ENCODE peak calls at places on chromosomes 11 and 22, in eight cellular contexts. B is transverse colon, N is thyroid gland, Y is prostate gland, X is spleen, W is IMR-90, F is sigmoid colon, P is upper lobe of left lung. L is an unnamed sample. For H3K27me3, the result is how much of the 10 kb centered on the place peaks cover.

GRCh38 chr11:120601566-120601965 is 90.0 kb downstream of the GRIK4 start:
- DNase-seq in B (no peak), N (peak), Y (no peak), X (no peak), W (peak), F (no peak), P (no peak), L (no peak)

GRCh38 chr22:35601743-35602633 is 15.1 kb downstream of the MB start:
- DNase-seq in B (no peak), N (peak), Y (no peak), X (no peak), W (peak), F (no peak), P (peak), L (no peak)

GRCh38 chr22:49025791-49026475 is 801.7 kb downstream of the BRD1 start:
- DNase-seq in B (no peak), N (no peak), Y (no peak), X (peak), W (no peak), F (peak), P (no peak), L (peak)

GRCh38 chr11:8682219-8683114 is at the start of the genes RPL27A and TRIM66:
- DNase-seq in B (peak), N (peak), Y (peak), X (peak), W (peak), F (peak), P (peak), L (peak)

GRCh38 chr11:112880454-112880853 is 80.8 kb upstream of the NCAM1 start:
- DNase-seq in B (no peak), N (no peak), Y (no peak), X (no peak), W (no peak), F (no peak), P (no peak), L (no peak)

GRCh38 chr11:62393735-62394134 is 25.1 kb upstream of the SCGB1A1 start:
- DNase-seq in B (no peak), N (no peak), Y (no peak), X (no peak), W (no peak), F (no peak), P (no peak), L (no peak)

GRCh38 chr11:17591293-17591692 is 44.2 kb downstream of the OTOG start:
- DNase-seq in B (no peak), N (no peak), Y (no peak), X (peak), W (no peak), F (peak), P (peak), L (peak)

GRCh38 chr11:15725246-15725645 is 610.5 kb downstream of the INSC start:
- DNase-seq in B (no peak), N (no peak), Y (peak), X (no peak), W (no peak), F (no peak), P (peak), L (no peak)

GRCh38 chr22:33314316-33314715 is 256.1 kb upstream of the SYN3 start:
- DNase-seq in B (no peak), N (no peak), Y (no peak), X (no peak), W (no peak), F (no peak), P (no peak), L (no peak)

GRCh38 chr11:131499199-131499598 is 128.8 kb downstream of the NTM start:
- DNase-seq in B (no peak), N (no peak), Y (no peak), X (no peak), W (no peak), F (no peak), P (no peak), L (no peak)

GRCh38 chr11:131491503-131491902 is 121.1 kb downstream of the NTM start:
- DNase-seq in B (no peak), N (no peak), Y (no peak), X (no peak), W (peak), F (no peak), P (no peak), L (no peak)

GRCh38 chr11:131498631-131499053 is 128.2 kb downstream of the NTM start:
- DNase-seq in B (no peak), N (no peak), Y (no peak), X (no peak), W (no peak), F (no peak), P (no peak), L (no peak)

GRCh38 chr11:131495417-131495816 is 125.0 kb downstream of the NTM start:
- DNase-seq in B (peak), N (peak), Y (no peak), X (no peak), W (no peak), F (peak), P (no peak), L (peak)
- H3K27me3 ChIP-seq in B (under half), N (under half), Y (under half), X (under half), W (under half), F (under half), P (under half), L (under half)

DNA sequence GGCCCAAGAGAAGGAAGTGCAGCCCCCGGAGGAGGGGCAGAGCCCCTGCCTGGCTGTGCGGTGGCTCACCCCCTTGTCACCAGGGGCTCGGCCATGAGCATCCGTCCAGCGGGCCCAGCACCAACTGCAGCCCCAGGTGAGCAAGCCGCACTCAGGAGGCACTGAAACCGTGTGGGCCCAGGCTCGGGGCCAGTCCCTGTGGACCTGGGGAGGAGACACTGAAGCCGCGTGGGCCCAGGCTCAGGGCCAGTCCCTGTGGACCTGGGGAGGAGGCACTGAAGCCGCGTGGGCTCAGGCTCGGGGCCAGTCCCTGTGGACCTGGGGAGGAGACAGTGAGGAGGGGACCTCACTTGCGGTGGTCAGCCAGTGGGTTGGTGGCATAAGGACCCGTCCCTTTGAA is 13.9 kb downstream of the LSP1 start:
- DNase-seq in B (no peak), N (no peak), Y (no peak), X (peak), W (no peak), F (no peak), P (no peak), L (peak)
- TF ChIP-seq POLR2A in B (no peak), N (no peak), Y (no peak), X (no peak), W (no peak), F (no peak), P (no peak), L (no peak)

GRCh38 chr11:70381350-70381749 is 17.0 kb upstream of the CTTN start:
- DNase-seq in B (no peak), N (no peak), Y (no peak), X (no peak), W (no peak), F (peak), P (no peak), L (peak)
- H3K27ac ChIP-seq in B (no peak), N (peak), Y (no peak), X (no peak), W (peak), F (peak), P (no peak), L (no peak)

GRCh38 chr11:64556721-64557250 is 34.2 kb upstream of the SLC22A12 start:
- DNase-seq in B (no peak), N (no peak), Y (no peak), X (no peak), W (no peak), F (peak), P (no peak), L (no peak)

GRCh38 chr11:64559351-64560138 is 31.5 kb upstream of the SLC22A12 start:
- DNase-seq in B (peak), N (no peak), Y (no peak), X (peak), W (no peak), F (peak), P (no peak), L (no peak)

GRCh38 chr11:64556044-64556720 is 34.8 kb upstream of the SLC22A12 start:
- DNase-seq in B (no peak), N (no peak), Y (no peak), X (peak), W (no peak), F (peak), P (no peak), L (no peak)

GRCh38 chr11:64558869-64559268 is 32.2 kb upstream of the SLC22A12 start:
- DNase-seq in B (peak), N (no peak), Y (no peak), X (peak), W (no peak), F (peak), P (no peak), L (no peak)

DNA sequence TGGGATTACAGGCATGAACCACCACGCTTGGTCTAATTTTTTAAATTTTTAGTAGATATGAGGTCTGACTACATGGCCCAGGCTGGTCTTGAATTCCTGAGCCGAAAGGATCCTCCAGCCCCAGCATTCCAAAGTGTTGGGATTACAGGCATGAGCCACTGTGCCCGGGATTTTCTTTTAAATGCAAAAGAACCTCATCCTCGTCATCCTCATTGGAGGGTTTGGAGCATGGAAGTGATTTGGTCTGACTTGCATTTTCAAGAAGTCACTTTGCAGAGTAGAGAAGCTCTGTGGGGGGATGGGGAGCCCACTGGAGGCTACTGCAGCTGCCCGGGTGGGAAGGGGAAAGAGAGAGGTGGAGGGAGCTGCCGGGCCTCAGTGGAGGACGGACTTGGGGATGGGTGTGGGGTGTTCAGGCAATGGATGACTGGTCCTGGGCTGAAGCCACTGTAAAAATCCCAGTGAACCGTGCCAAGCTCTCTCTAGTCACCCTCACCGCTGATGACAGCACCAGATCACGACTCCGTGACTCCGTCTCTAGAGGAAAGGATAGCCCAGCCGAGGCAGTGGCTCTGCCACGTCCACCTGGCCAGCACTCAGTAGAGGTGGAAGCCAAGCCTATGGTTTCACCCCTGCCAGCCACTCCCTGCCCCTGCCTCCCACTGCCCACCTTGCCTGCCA is 32.8 kb upstream of the SLC22A12 start:
- DNase-seq in B (no peak), N (peak), Y (no peak), X (no peak), W (no peak), F (peak), P (no peak), L (no peak)
- H3K27me3 ChIP-seq in B (under half), N (under half), Y (under half), X (under half), W (under half), F (under half), P (under half), L (under half)

GRCh38 chr11:47380078-47380477 is 1.7 kb upstream of the SPI1 start:
- DNase-seq in B (no peak), N (no peak), Y (no peak), X (no peak), W (no peak), F (no peak), P (no peak), L (no peak)

GRCh38 chr11:47377571-47378010 is 756 bp downstream of the SPI1 start:
- DNase-seq in B (no peak), N (no peak), Y (no peak), X (peak), W (no peak), F (no peak), P (no peak), L (peak)

GRCh38 chr11:47379317-47379716 is 970 bp upstream of the SPI1 start:
- DNase-seq in B (no peak), N (no peak), Y (no peak), X (no peak), W (no peak), F (no peak), P (no peak), L (no peak)

GRCh38 chr11:47378011-47378835 is at the start of gene SPI1:
- DNase-seq in B (peak), N (no peak), Y (no peak), X (peak), W (no peak), F (peak), P (peak), L (no peak)

DNA sequence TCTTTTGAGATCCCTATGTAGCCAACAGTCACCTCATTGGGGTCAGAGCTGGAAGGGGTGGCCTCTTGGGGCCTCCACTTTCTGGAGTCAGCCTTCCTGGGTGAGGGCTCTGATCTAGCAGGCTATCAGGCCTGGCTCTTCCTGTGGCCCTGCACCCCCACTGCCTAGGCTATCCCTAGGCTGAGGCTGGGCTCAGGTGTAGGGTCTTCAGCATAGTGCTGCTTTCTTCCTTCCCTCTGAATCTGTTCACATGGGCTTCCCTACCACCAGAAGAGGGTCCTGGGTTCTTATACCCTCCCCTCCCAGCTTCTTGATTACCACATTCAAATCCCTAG is 456 bp upstream of the SPI1 start:
- DNase-seq in B (no peak), N (no peak), Y (no peak), X (peak), W (no peak), F (no peak), P (no peak), L (no peak)
- TF ChIP-seq POLR2A in B (no peak), N (no peak), Y (no peak), X (no peak), W (no peak), F (no peak), P (no peak), L (no peak)

L was measured in right lobe of liver.